ENCODE peak calls at places on chromosomes 1 and 21, in seven cellular contexts. W is tibial nerve, Y is GM23338, F is astrocyte of the spinal cord, V is fibroblast of lung, R is HCT116, U is ascending aorta. G is an unnamed sample.

GRCh38 chr1:108016451-108016920 is 51.5 kb upstream of the VAV3 start:
- DNase-seq in U (no peak), W (no peak), V (peak; percentile 98), F (peak; percentile 77), R (no peak), Y (no peak), G (peak; percentile 94)

GRCh38 chr1:44696789-44697188 is 22.3 kb downstream of the ARMH1 start:
- DNase-seq in U (no peak), V (no peak), W (no peak), Y (no peak), F (no peak), R (no peak), G (no peak)

GRCh38 chr21:29771491-29772066 is 168.2 kb downstream of the GRIK1 start:
- DNase-seq in W (no peak), V (no peak), R (no peak), F (no peak), Y (peak; percentile 27), U (no peak), G (no peak)

GRCh38 chr1:100851726-100852125 is 42.9 kb downstream of the EXTL2 start:
- DNase-seq in V (peak; percentile 28), R (no peak), W (no peak), U (no peak), F (peak; percentile 36), Y (no peak), G (no peak)

GRCh38 chr1:19563336-19564097 is 78.2 kb upstream of the CAPZB start:
- DNase-seq in W (peak; percentile 70), V (peak; percentile 57), R (no peak), F (peak; percentile 42), U (peak; percentile 76), Y (no peak), G (peak; percentile 37)

GRCh38 chr1:204103121-204103741 is 30.3 kb downstream of the SOX13 start:
- DNase-seq in R (no peak), F (no peak), U (no peak), Y (no peak), V (peak; percentile 26), W (no peak), G (peak; percentile 36)

GRCh38 chr1:40818264-40818961 is 34.8 kb downstream of the KCNQ4 start:
- DNase-seq in U (no peak), R (no peak), Y (peak; percentile 97), V (peak; percentile 18), F (no peak), W (peak; percentile 8), G (no peak)

GRCh38 chr1:41495171-41495948 is 10.9 kb upstream of the EDN2 start:
- DNase-seq in U (no peak), F (peak; percentile 53), W (no peak), Y (peak; percentile 70), R (no peak), V (peak; percentile 48), G (peak; percentile 31)

GRCh38 chr1:162944974-162945639 is 84.1 kb upstream of the CCDC190 start:
- DNase-seq in Y (no peak), V (no peak), R (no peak), W (no peak), F (no peak), U (no peak), G (no peak)

GRCh38 chr21:45767071-45768006 is 123.8 kb downstream of the PCBP3 start:
- DNase-seq in F (peak; percentile 61), U (no peak), W (no peak), Y (no peak), V (peak; percentile 54), R (no peak), G (peak; percentile 17)

GRCh38 chr21:43667191-43667904 is 8.0 kb downstream of the RRP1B start:
- DNase-seq in R (no peak), U (no peak), Y (no peak), W (no peak), F (peak; percentile 65), V (peak; percentile 80), G (peak; percentile 61)

GRCh38 chr1:160656737-160657476 is 10.1 kb upstream of the SLAMF1 start:
- DNase-seq in W (no peak), Y (no peak), F (no peak), R (no peak), V (no peak), U (no peak), G (no peak)

DNA sequence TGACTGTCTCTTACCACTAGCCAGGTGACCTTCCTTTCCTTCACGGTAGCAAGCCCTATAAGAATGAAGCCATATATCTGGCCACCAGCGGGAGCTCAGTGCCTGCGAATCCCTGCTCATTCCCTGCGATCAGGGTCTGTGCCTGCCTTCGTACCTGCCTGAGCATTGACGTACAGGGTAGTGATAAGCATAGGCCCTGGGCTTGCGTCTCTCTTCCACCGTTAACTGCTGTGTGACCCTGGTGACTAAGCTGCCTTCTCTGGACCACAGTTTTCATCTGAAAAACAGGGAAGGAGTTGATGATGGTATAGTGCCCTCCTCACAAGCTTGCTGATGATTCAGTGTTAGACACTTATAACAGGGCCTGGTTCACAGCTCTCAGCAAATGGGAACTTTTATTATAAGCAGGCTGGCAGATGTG is 4.1 kb downstream of the ZC3H12A start:
- DNase-seq in R (no peak), U (no peak), W (no peak), F (peak; percentile 54), Y (no peak), V (peak; percentile 80), G (no peak)
- H3K4me3 ChIP-seq in R (no peak overlapping the region), U (peak overlapping the region; percentile 95), W (peak overlapping the region; percentile 93), F (peak overlapping the region; percentile 29), Y (no peak overlapping the region), V (no peak overlapping the region), G (peak overlapping the region; percentile 80)

GRCh38 chr1:86687595-86687994 is 16.8 kb upstream of the SH3GLB1 start:
- DNase-seq in U (no peak), R (no peak), W (no peak), V (peak; percentile 12), Y (no peak), F (peak; percentile 29), G (peak; percentile 48)
- TF ChIP-seq CTCF in U (no peak), R (no peak), W (no peak), V (no peak), Y (no peak), F (no peak), G (no peak)

GRCh38 chr1:17313910-17314309 is 5.9 kb downstream of the PADI4 start:
- DNase-seq in R (no peak), V (no peak), F (no peak), Y (no peak), U (no peak), W (no peak), G (no peak)
- H3K4me3 ChIP-seq in R (no peak overlapping the region), V (no peak overlapping the region), F (no peak overlapping the region), Y (no peak overlapping the region), U (no peak overlapping the region), W (no peak overlapping the region), G (no peak overlapping the region)

GRCh38 chr21:33025106-33025470 is 647 bp upstream of the OLIG2 start:
- DNase-seq in V (no peak), F (no peak), W (no peak), R (no peak), U (no peak), Y (peak; percentile 82), G (no peak)
- TF ChIP-seq CTCF in V (no peak), F (no peak), W (no peak), R (no peak), U (no peak), Y (peak; percentile 76), G (no peak)

GRCh38 chr1:109763646-109764415 is at the start of gene EPS8L3:
- DNase-seq in V (no peak), F (no peak), Y (no peak), W (no peak), U (peak; percentile 54), R (no peak), G (no peak)
- H3K4me3 ChIP-seq in V (no peak within 1 kb of the TSS), F (no peak within 1 kb of the TSS), Y (no peak within 1 kb of the TSS), W (no peak within 1 kb of the TSS), U (no peak within 1 kb of the TSS), R (no peak within 1 kb of the TSS), G (no peak within 1 kb of the TSS)

DNA sequence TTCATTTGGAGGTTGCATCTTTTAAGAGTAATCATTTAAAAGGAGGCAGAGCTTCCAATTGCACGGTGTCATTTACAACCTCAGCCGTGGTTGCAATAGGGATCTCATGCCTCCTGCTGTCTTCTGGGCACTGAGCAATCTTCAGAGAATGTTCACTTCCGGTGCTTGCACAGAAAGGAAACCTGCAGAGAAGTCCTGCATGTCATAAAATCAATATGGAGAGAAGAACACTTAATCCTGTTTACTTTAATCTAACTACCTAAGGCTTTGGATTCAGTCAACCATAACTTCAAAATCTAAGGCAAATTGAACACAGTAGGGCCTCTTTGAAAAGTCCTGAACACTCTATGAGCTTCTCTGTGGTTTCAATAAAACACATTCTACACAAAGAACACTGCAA is 11.3 kb upstream of the MAP10 start:
- DNase-seq in F (peak; percentile 85), Y (no peak), W (no peak), R (peak; percentile 2), V (peak; percentile 71), U (no peak), G (peak; percentile 32)
- TF ChIP-seq CTCF in F (peak; percentile 26), Y (no peak), W (no peak), R (peak; percentile 7), V (peak; percentile 12), U (no peak), G (no peak)

GRCh38 chr1:201649776-201650607 is 111.1 kb downstream of the NAV1 start:
- DNase-seq in Y (peak; percentile 92), U (peak; percentile 80), V (peak; percentile 81), R (peak; percentile 43), W (peak; percentile 77), F (peak; percentile 86), G (peak; percentile 77)

GRCh38 chr1:201648911-201649775 is 110.2 kb downstream of the NAV1 start:
- DNase-seq in R (no peak), F (peak; percentile 64), U (peak; percentile 73), Y (peak; percentile 68), V (peak; percentile 36), W (peak; percentile 24), G (no peak)

GRCh38 chr1:201648066-201648910 is 109.4 kb downstream of the NAV1 start:
- DNase-seq in U (peak; percentile 69), F (peak; percentile 75), V (peak; percentile 71), W (peak; percentile 25), R (no peak), Y (peak; percentile 72), G (peak; percentile 57)

GRCh38 chr1:201652180-201652579 is 113.3 kb downstream of the NAV1 start:
- DNase-seq in F (no peak), W (no peak), R (no peak), U (no peak), V (no peak), Y (no peak), G (no peak)

DNA sequence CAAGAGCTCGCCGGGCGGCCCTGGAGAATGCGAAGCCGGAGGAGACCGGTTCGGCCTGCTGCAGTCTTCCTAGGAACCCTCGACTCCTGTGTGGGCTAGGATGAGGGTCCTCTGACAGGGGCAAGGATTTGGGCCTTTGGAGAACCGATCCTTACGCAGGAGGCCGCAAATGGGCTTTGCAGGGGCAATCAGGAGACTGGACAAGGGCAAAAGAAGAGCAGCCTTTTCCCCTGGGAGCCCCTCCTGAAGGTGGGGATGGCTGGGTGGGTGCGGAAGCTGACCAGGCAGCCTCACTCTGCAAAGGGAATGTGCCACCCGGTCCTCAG is 111.6 kb downstream of the NAV1 start:
- DNase-seq in R (no peak), V (no peak), Y (no peak), U (no peak), F (no peak), W (no peak), G (no peak)
- H3K4me3 ChIP-seq in R (peak overlapping the region; percentile 62), V (peak overlapping the region; percentile 80), Y (peak overlapping the region; percentile 97), U (peak overlapping the region; percentile 70), F (peak overlapping the region; percentile 61), W (peak overlapping the region; percentile 60), G (peak overlapping the region; percentile 59)

G was measured in fibroblast of pulmonary artery.